ENCODE peak calls at places on chromosome 10, in nine cellular contexts. C is A549; L is naive thymus-derived CD8-positive, alpha-beta T cell; T is ureter; D is Right ventricle myocardium inferior; Z is kidney epithelial cell; K is bronchial epithelial cell; F is lower lobe of right lung; Y is activated naive CD8-positive, alpha-beta T cell treated with anti-CD3 and anti-CD28 coated beads, Interleukin-2, amount 50 U/mL, for 24 hours. X is an unnamed sample.

GRCh38 chr10:14779053-14779649 is 4.5 kb upstream of the FAM107B start:
- DNase-seq in T (no peak), Z (no peak), L (no peak), F (no peak), K (peak; percentile 39), C (peak; percentile 45), Y (no peak), D (no peak), X (no peak)

GRCh38 chr10:122503886-122504285 is 42.5 kb downstream of the HTRA1 start:
- DNase-seq in C (no peak), T (no peak), Z (no peak), D (no peak), F (no peak), K (no peak), Y (no peak), L (no peak), X (no peak)

GRCh38 chr10:69334258-69335062 is 56.2 kb downstream of the HK1 start:
- DNase-seq in D (no peak), Z (no peak), T (no peak), Y (no peak), F (no peak), K (peak; percentile 46), L (no peak), C (no peak), X (peak; percentile 81)

GRCh38 chr10:27252267-27253000 is 11.8 kb upstream of the ACBD5 start:
- DNase-seq in K (peak; percentile 13), Z (no peak), D (peak; percentile 89), Y (peak; percentile 88), L (peak; percentile 83), C (peak; percentile 65), F (peak; percentile 85), T (peak; percentile 74), X (peak; percentile 81)

GRCh38 chr10:44358080-44358771 is 26.7 kb downstream of the CXCL12 start:
- DNase-seq in L (no peak), K (no peak), F (no peak), Y (no peak), Z (no peak), D (no peak), C (no peak), T (no peak), X (no peak)

GRCh38 chr10:99628923-99629624 is 8.8 kb upstream of the SLC25A28 start:
- DNase-seq in L (no peak), T (no peak), C (no peak), Z (no peak), K (peak; percentile 67), F (no peak), D (no peak), Y (no peak), X (no peak)

GRCh38 chr10:19889279-19889678 is 73.0 kb downstream of the PLXDC2 start:
- DNase-seq in L (no peak), C (no peak), Z (peak; percentile 32), D (no peak), Y (no peak), T (no peak), K (no peak), F (no peak), X (no peak)

GRCh38 chr10:107834706-107835105 is 670.2 kb upstream of the SORCS1 start:
- DNase-seq in Z (no peak), K (peak; percentile 54), Y (no peak), T (no peak), F (no peak), L (no peak), D (no peak), C (no peak), X (no peak)

GRCh38 chr10:31304261-31304970 is 14.6 kb upstream of the ZEB1 start:
- DNase-seq in L (no peak), Y (no peak), D (no peak), Z (no peak), C (no peak), T (no peak), F (no peak), K (peak; percentile 37), X (no peak)

GRCh38 chr10:128499956-128500355 is 373.7 kb upstream of the MKI67 start:
- DNase-seq in C (no peak), F (no peak), K (no peak), Y (no peak), L (no peak), Z (no peak), T (no peak), D (no peak), X (peak; percentile 11)

GRCh38 chr10:124708922-124709520 is 35.2 kb downstream of the FAM53B start:
- DNase-seq in Z (no peak), C (no peak), K (no peak), T (no peak), F (no peak), L (no peak), D (peak; percentile 51), Y (no peak), X (no peak)

X was measured in K562.